ENCODE peak calls at places on chromosomes 16 and 17, in six cellular contexts. One of them, this sample, is unnamed. For H3K36me3 and H3K4me1, the result is how much of the 10 kb centered on the place peaks cover.

GRCh38 chr17:73508057-73508930 is 136.0 kb downstream of the SDK2 start:
- DNase-seq in PC-3: no peak
- DNase-seq in Peyer's patch: no peak
- DNase-seq in body of pancreas: no peak
- DNase-seq in aorta: no peak
- DNase-seq in left ventricle myocardium inferior: no peak
- DNase-seq in this sample: no peak

GRCh38 chr16:651844-652243 is 2.7 kb downstream of the WDR90 start:
- DNase-seq in aorta: no peak
- DNase-seq in Peyer's patch: no peak
- DNase-seq in PC-3: no peak
- DNase-seq in body of pancreas: no peak
- DNase-seq in left ventricle myocardium inferior: no peak
- DNase-seq in this sample: no peak

GRCh38 chr16:87946596-87947350 is 4.5 kb upstream of the BANP start:
- DNase-seq in body of pancreas: no peak
- DNase-seq in PC-3: no peak
- DNase-seq in Peyer's patch: no peak
- DNase-seq in aorta: no peak
- DNase-seq in left ventricle myocardium inferior: no peak
- DNase-seq in this sample: no peak

GRCh38 chr17:29582767-29583166 is 6.7 kb downstream of the GIT1 start:
- DNase-seq in aorta: no peak
- DNase-seq in left ventricle myocardium inferior: no peak
- DNase-seq in body of pancreas: no peak
- DNase-seq in PC-3: no peak
- DNase-seq in Peyer's patch: peak
- DNase-seq in this sample: no peak

GRCh38 chr17:31072186-31072585 is 22.6 kb upstream of the NF1 start:
- DNase-seq in PC-3: no peak
- DNase-seq in Peyer's patch: no peak
- DNase-seq in aorta: no peak
- DNase-seq in left ventricle myocardium inferior: no peak
- DNase-seq in body of pancreas: no peak
- DNase-seq in this sample: peak

GRCh38 chr16:12260647-12261262 is 284.2 kb downstream of the SNX29 start:
- DNase-seq in Peyer's patch: no peak
- DNase-seq in left ventricle myocardium inferior: no peak
- DNase-seq in body of pancreas: no peak
- DNase-seq in PC-3: no peak
- DNase-seq in aorta: no peak
- DNase-seq in this sample: no peak

GRCh38 chr17:13601776-13602551 is at the start of gene HS3ST3A1:
- DNase-seq in left ventricle myocardium inferior: peak
- DNase-seq in PC-3: peak
- DNase-seq in aorta: peak
- DNase-seq in Peyer's patch: peak
- DNase-seq in body of pancreas: no peak
- DNase-seq in this sample: peak

GRCh38 chr17:68981288-68981687 is 26.1 kb upstream of the ABCA8 start:
- DNase-seq in body of pancreas: peak
- DNase-seq in Peyer's patch: no peak
- DNase-seq in left ventricle myocardium inferior: no peak
- DNase-seq in PC-3: peak
- DNase-seq in aorta: peak
- DNase-seq in this sample: peak

GRCh38 chr16:1884155-1884760 is 12.3 kb upstream of the MEIOB start:
- DNase-seq in aorta: no peak
- DNase-seq in left ventricle myocardium inferior: no peak
- DNase-seq in PC-3: peak
- DNase-seq in body of pancreas: peak
- DNase-seq in Peyer's patch: no peak
- DNase-seq in this sample: peak

GRCh38 chr17:45367216-45367615 is 50.4 kb upstream of the MAP3K14 start:
- DNase-seq in Peyer's patch: no peak
- DNase-seq in body of pancreas: no peak
- DNase-seq in PC-3: no peak
- DNase-seq in left ventricle myocardium inferior: no peak
- DNase-seq in aorta: no peak
- DNase-seq in this sample: no peak

GRCh38 chr16:4501071-4501478 is 24.9 kb downstream of the HMOX2 start:
- DNase-seq in aorta: peak
- DNase-seq in Peyer's patch: no peak
- DNase-seq in left ventricle myocardium inferior: no peak
- DNase-seq in body of pancreas: peak
- DNase-seq in PC-3: peak
- DNase-seq in this sample: no peak

GRCh38 chr17:77319211-77320031 is 178.7 kb downstream of the SEC14L1 start:
- DNase-seq in left ventricle myocardium inferior: peak
- DNase-seq in Peyer's patch: peak
- DNase-seq in aorta: peak
- DNase-seq in PC-3: peak
- DNase-seq in body of pancreas: peak
- DNase-seq in this sample: peak

GRCh38 chr16:30185683-30186421 is 2.5 kb downstream of the CORO1A start:
- DNase-seq in aorta: peak
- DNase-seq in PC-3: no peak
- DNase-seq in Peyer's patch: peak
- DNase-seq in body of pancreas: peak
- DNase-seq in left ventricle myocardium inferior: peak
- DNase-seq in this sample: no peak

GRCh38 chr16:30186444-30186781 is 3.0 kb downstream of the CORO1A start:
- DNase-seq in left ventricle myocardium inferior: no peak
- DNase-seq in PC-3: no peak
- DNase-seq in aorta: no peak
- DNase-seq in body of pancreas: no peak
- DNase-seq in Peyer's patch: no peak
- DNase-seq in this sample: no peak

GRCh38 chr16:30183961-30184429 is 593 bp downstream of the CORO1A start:
- DNase-seq in body of pancreas: peak
- DNase-seq in left ventricle myocardium inferior: peak
- DNase-seq in PC-3: no peak
- DNase-seq in Peyer's patch: peak
- DNase-seq in aorta: peak
- DNase-seq in this sample: no peak

GRCh38 chr16:30184430-30185140 is 1.2 kb downstream of the CORO1A start:
- DNase-seq in left ventricle myocardium inferior: peak
- DNase-seq in body of pancreas: peak
- DNase-seq in aorta: peak
- DNase-seq in PC-3: no peak
- DNase-seq in Peyer's patch: peak
- DNase-seq in this sample: no peak

DNA sequence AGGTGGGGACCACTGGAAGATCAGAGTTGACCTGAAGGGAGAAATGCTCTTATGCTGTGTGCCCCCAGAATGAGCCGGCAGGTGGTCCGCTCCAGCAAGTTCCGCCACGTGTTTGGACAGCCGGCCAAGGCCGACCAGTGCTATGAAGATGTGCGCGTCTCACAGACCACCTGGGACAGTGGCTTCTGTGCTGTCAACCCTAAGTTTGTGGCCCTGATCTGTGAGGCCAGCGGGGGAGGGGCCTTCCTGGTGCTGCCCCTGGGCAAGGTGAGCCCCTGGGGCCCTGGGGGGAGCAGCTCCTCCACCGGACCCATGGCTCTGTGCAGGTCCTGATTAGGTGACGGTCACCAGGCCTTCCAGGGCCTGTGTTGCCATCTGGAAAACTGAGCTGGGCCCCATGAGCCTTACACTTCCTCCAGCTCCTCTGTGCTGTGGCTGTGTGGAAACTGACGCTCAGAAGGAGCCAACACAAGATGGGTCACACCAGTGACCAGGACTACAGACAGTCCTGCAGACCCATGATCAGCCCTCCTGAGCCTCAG is 1.8 kb downstream of the CORO1A start:
- DNase-seq in left ventricle myocardium inferior: peak
- DNase-seq in Peyer's patch: no peak
- DNase-seq in aorta: peak
- DNase-seq in body of pancreas: peak
- DNase-seq in PC-3: no peak
- DNase-seq in this sample: no peak
- H3K4me3 ChIP-seq in left ventricle myocardium inferior: peak
- H3K4me3 ChIP-seq in Peyer's patch: peak
- H3K4me3 ChIP-seq in aorta: no peak
- H3K4me3 ChIP-seq in body of pancreas: no peak
- H3K4me3 ChIP-seq in PC-3: no peak
- H3K4me3 ChIP-seq in this sample: no peak

GRCh38 chr17:35447494-35447893 is 1.1 kb downstream of the SLFN13 start:
- DNase-seq in left ventricle myocardium inferior: no peak
- DNase-seq in PC-3: no peak
- DNase-seq in Peyer's patch: no peak
- DNase-seq in aorta: no peak
- DNase-seq in body of pancreas: no peak
- DNase-seq in this sample: no peak
- H3K36me3 ChIP-seq in left ventricle myocardium inferior: under half
- H3K36me3 ChIP-seq in PC-3: under half
- H3K36me3 ChIP-seq in Peyer's patch: under half
- H3K36me3 ChIP-seq in aorta: under half
- H3K36me3 ChIP-seq in body of pancreas: under half
- H3K36me3 ChIP-seq in this sample: under half

GRCh38 chr17:67546578-67547527 is 169.8 kb downstream of the PITPNC1 start:
- DNase-seq in left ventricle myocardium inferior: peak
- DNase-seq in body of pancreas: peak
- DNase-seq in PC-3: no peak
- DNase-seq in aorta: peak
- DNase-seq in Peyer's patch: peak
- DNase-seq in this sample: no peak
- H3K4me1 ChIP-seq in left ventricle myocardium inferior: half or more
- H3K4me1 ChIP-seq in body of pancreas: under half
- H3K4me1 ChIP-seq in PC-3: under half
- H3K4me1 ChIP-seq in aorta: under half
- H3K4me1 ChIP-seq in Peyer's patch: under half
- H3K4me1 ChIP-seq in this sample: under half

GRCh38 chr17:55067697-55068439 is 99.3 kb downstream of the STXBP4 start:
- DNase-seq in body of pancreas: no peak
- DNase-seq in aorta: no peak
- DNase-seq in Peyer's patch: no peak
- DNase-seq in PC-3: peak
- DNase-seq in left ventricle myocardium inferior: no peak
- DNase-seq in this sample: no peak

GRCh38 chr17:55072910-55073309 is 104.3 kb downstream of the STXBP4 start:
- DNase-seq in PC-3: no peak
- DNase-seq in left ventricle myocardium inferior: no peak
- DNase-seq in Peyer's patch: no peak
- DNase-seq in body of pancreas: no peak
- DNase-seq in aorta: no peak
- DNase-seq in this sample: no peak

GRCh38 chr17:55068862-55069771 is 100.6 kb downstream of the STXBP4 start:
- DNase-seq in left ventricle myocardium inferior: no peak
- DNase-seq in body of pancreas: no peak
- DNase-seq in aorta: no peak
- DNase-seq in Peyer's patch: no peak
- DNase-seq in PC-3: no peak
- DNase-seq in this sample: no peak

GRCh38 chr17:55069983-55070529 is 101.5 kb downstream of the STXBP4 start:
- DNase-seq in Peyer's patch: no peak
- DNase-seq in aorta: no peak
- DNase-seq in left ventricle myocardium inferior: no peak
- DNase-seq in body of pancreas: no peak
- DNase-seq in PC-3: no peak
- DNase-seq in this sample: no peak
- H3K4me3 ChIP-seq in Peyer's patch: no peak
- H3K4me3 ChIP-seq in aorta: no peak
- H3K4me3 ChIP-seq in left ventricle myocardium inferior: no peak
- H3K4me3 ChIP-seq in body of pancreas: no peak
- H3K4me3 ChIP-seq in PC-3: no peak
- H3K4me3 ChIP-seq in this sample: no peak

DNA sequence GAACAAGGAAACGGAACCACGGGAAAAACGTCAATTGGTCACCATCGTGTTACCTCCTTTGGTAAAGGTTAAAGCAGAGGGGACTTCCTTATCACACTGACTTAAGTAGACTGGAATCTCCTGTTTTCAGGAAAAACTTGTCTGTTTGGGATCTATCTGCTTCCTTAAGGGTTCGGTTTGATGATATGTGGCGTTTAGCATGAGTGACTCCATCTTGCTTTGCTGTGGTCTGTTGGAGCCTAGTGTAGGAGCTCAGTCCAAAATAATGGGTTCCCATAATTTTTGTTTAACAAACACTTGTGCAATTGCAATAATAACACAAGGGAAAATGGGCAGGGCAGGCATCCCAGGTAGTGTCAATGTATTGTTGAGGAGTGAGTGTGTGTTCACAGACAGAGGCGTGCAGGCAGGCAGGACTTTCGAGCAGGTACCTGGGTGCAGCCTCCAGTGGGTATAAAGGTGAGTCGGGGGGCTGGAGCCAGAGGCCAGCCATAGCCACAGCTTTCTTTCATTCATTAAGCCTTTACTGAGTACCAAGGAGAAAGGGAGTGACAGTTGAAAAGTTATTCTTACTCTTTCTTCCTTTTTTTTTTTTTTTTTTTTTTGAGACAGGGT is 4.3 kb upstream of the ENGASE start:
- DNase-seq in aorta: peak
- DNase-seq in PC-3: no peak
- DNase-seq in left ventricle myocardium inferior: no peak
- DNase-seq in Peyer's patch: peak
- DNase-seq in body of pancreas: no peak
- DNase-seq in this sample: no peak
- H3K36me3 ChIP-seq in aorta: under half
- H3K36me3 ChIP-seq in PC-3: under half
- H3K36me3 ChIP-seq in left ventricle myocardium inferior: under half
- H3K36me3 ChIP-seq in Peyer's patch: under half
- H3K36me3 ChIP-seq in body of pancreas: under half
- H3K36me3 ChIP-seq in this sample: under half

GRCh38 chr17:81336296-81336929 is 41.3 kb upstream of the SLC38A10 start:
- DNase-seq in PC-3: no peak
- DNase-seq in Peyer's patch: no peak
- DNase-seq in body of pancreas: no peak
- DNase-seq in aorta: no peak
- DNase-seq in left ventricle myocardium inferior: no peak
- DNase-seq in this sample: no peak

GRCh38 chr17:81339180-81339501 is 44.0 kb upstream of the SLC38A10 start:
- DNase-seq in Peyer's patch: peak
- DNase-seq in body of pancreas: no peak
- DNase-seq in PC-3: peak
- DNase-seq in left ventricle myocardium inferior: no peak
- DNase-seq in aorta: no peak
- DNase-seq in this sample: no peak

GRCh38 chr17:81338301-81339179 is 43.4 kb upstream of the SLC38A10 start:
- DNase-seq in aorta: no peak
- DNase-seq in left ventricle myocardium inferior: no peak
- DNase-seq in body of pancreas: no peak
- DNase-seq in PC-3: no peak
- DNase-seq in Peyer's patch: peak
- DNase-seq in this sample: no peak

GRCh38 chr17:81336930-81337325 is 41.8 kb upstream of the SLC38A10 start:
- DNase-seq in aorta: no peak
- DNase-seq in body of pancreas: no peak
- DNase-seq in Peyer's patch: peak
- DNase-seq in left ventricle myocardium inferior: no peak
- DNase-seq in PC-3: no peak
- DNase-seq in this sample: no peak

GRCh38 chr17:81337449-81337848 is 42.3 kb upstream of the SLC38A10 start:
- DNase-seq in Peyer's patch: peak
- DNase-seq in body of pancreas: peak
- DNase-seq in left ventricle myocardium inferior: no peak
- DNase-seq in PC-3: no peak
- DNase-seq in aorta: no peak
- DNase-seq in this sample: no peak
- H3K4me1 ChIP-seq in Peyer's patch: under half
- H3K4me1 ChIP-seq in body of pancreas: half or more
- H3K4me1 ChIP-seq in left ventricle myocardium inferior: half or more
- H3K4me1 ChIP-seq in PC-3: under half
- H3K4me1 ChIP-seq in aorta: under half
- H3K4me1 ChIP-seq in this sample: under half

GRCh38 chr17:35214192-35214591 is 20.0 kb upstream of the SLC35G3 start:
- DNase-seq in left ventricle myocardium inferior: no peak
- DNase-seq in Peyer's patch: no peak
- DNase-seq in PC-3: no peak
- DNase-seq in body of pancreas: no peak
- DNase-seq in aorta: no peak
- DNase-seq in this sample: no peak
- H3K4me3 ChIP-seq in left ventricle myocardium inferior: no peak
- H3K4me3 ChIP-seq in Peyer's patch: no peak
- H3K4me3 ChIP-seq in PC-3: no peak
- H3K4me3 ChIP-seq in body of pancreas: no peak
- H3K4me3 ChIP-seq in aorta: no peak
- H3K4me3 ChIP-seq in this sample: no peak